ENCODE peak calls at places on chromosome 3, in eight cellular contexts. C is NCI-H1694, K is iPS DF 19.7, S is transverse colon, H is activated B cell treated with CpG ODN at 0.5 μM for 24 hours, B is body of pancreas, D is SJSA1, A is Daoy. M is an unnamed sample.

GRCh38 chr3:38755130-38755529 is 60.9 kb downstream of the SCN10A start:
- DNase-seq in D (no peak), S (no peak), A (no peak), B (no peak), H (no peak), K (no peak), C (no peak), M (no peak)

GRCh38 chr3:105812194-105812586 is 56.6 kb downstream of the CBLB start:
- DNase-seq in D (peak), K (no peak), A (no peak), H (no peak), C (no peak), S (no peak), B (no peak), M (no peak)

GRCh38 chr3:8579943-8580342 is 64.7 kb downstream of the SSUH2 start:
- DNase-seq in H (no peak), B (no peak), S (no peak), D (no peak), A (no peak), C (no peak), K (no peak), M (no peak)

GRCh38 chr3:186920301-186920700 is 10.0 kb upstream of the ST6GAL1 start:
- DNase-seq in A (peak), B (no peak), D (no peak), C (no peak), H (no peak), S (no peak), K (no peak), M (no peak)

GRCh38 chr3:132135628-132136333 is 101.0 kb upstream of the CPNE4 start:
- DNase-seq in C (no peak), D (peak), B (no peak), S (no peak), H (no peak), K (peak), A (peak), M (peak)

GRCh38 chr3:42501321-42501680 is 1.1 kb upstream of the VIPR1 start:
- DNase-seq in C (no peak), D (no peak), K (no peak), S (peak), H (no peak), A (no peak), B (no peak), M (no peak)

GRCh38 chr3:81416812-81417211 is 344.6 kb downstream of the GBE1 start:
- DNase-seq in S (no peak), D (no peak), A (no peak), B (no peak), H (no peak), K (no peak), C (no peak), M (no peak)

GRCh38 chr3:53229606-53230005 is 26.2 kb downstream of the TKT start:
- DNase-seq in A (no peak), K (no peak), C (no peak), B (no peak), S (no peak), D (no peak), H (no peak), M (no peak)

GRCh38 chr3:72144773-72145505 is 360.0 kb upstream of the PROK2 start:
- DNase-seq in D (no peak), B (no peak), S (no peak), H (no peak), A (no peak), K (no peak), C (no peak), M (no peak)

GRCh38 chr3:142888099-142888483 is 792 bp downstream of the PCOLCE2 start:
- DNase-seq in C (peak), B (peak), K (no peak), H (no peak), S (no peak), A (peak), D (no peak), M (peak)

GRCh38 chr3:25663324-25664065 is 1.2 kb downstream of the TOP2B start:
- DNase-seq in D (peak), A (peak), B (peak), K (no peak), H (no peak), S (peak), C (no peak), M (no peak)

GRCh38 chr3:9747267-9747666 is 2.5 kb upstream of the OGG1 start:
- DNase-seq in H (no peak), D (no peak), B (no peak), K (no peak), A (no peak), S (no peak), C (no peak), M (no peak)

GRCh38 chr3:72664576-72664975 is 183.7 kb downstream of the SHQ1 start:
- DNase-seq in B (no peak), S (no peak), A (no peak), C (no peak), D (no peak), H (no peak), K (no peak), M (no peak)

GRCh38 chr3:195100903-195101591 is 169.9 kb downstream of the XXYLT1 start:
- DNase-seq in A (peak), B (peak), C (peak), H (no peak), D (no peak), K (no peak), S (peak), M (no peak)

GRCh38 chr3:46400846-46401245 is 6.0 kb downstream of the CCR5AS start:
- DNase-seq in B (no peak), A (no peak), K (no peak), C (no peak), S (no peak), H (no peak), D (no peak), M (no peak)

GRCh38 chr3:135513106-135514063 is 452.1 kb upstream of the PPP2R3A start:
- DNase-seq in K (no peak), C (no peak), S (no peak), D (peak), H (no peak), B (no peak), A (peak), M (no peak)

GRCh38 chr3:34189133-34189532 is 390.7 kb downstream of the PDCD6IP start:
- DNase-seq in A (no peak), D (no peak), C (no peak), S (no peak), H (no peak), K (no peak), B (no peak), M (no peak)

GRCh38 chr3:99846472-99846871 is 28.8 kb downstream of the CMSS1 start:
- DNase-seq in B (no peak), S (no peak), K (no peak), H (no peak), D (no peak), A (peak), C (no peak), M (no peak)

GRCh38 chr3:53196575-53197407 is 35.8 kb downstream of the PRKCD start:
- DNase-seq in B (no peak), C (no peak), K (no peak), D (no peak), A (peak), H (no peak), S (peak), M (no peak)

GRCh38 chr3:156781310-156782230 is 44.6 kb upstream of the LEKR1 start:
- DNase-seq in B (no peak), K (no peak), A (peak), D (peak), H (no peak), S (no peak), C (no peak), M (no peak)

GRCh38 chr3:187832202-187832601 is 86.9 kb upstream of the BCL6 start:
- DNase-seq in H (no peak), A (no peak), B (no peak), S (no peak), D (no peak), C (no peak), K (no peak), M (no peak)

GRCh38 chr3:166125179-166125578 is 288.0 kb upstream of the BCHE start:
- DNase-seq in B (no peak), A (no peak), H (no peak), C (no peak), D (no peak), K (peak), S (no peak), M (no peak)

GRCh38 chr3:129114455-129114854 is 7.1 kb downstream of the RAB43 start:
- DNase-seq in K (no peak), A (no peak), B (no peak), C (no peak), S (no peak), H (no peak), D (no peak), M (no peak)

GRCh38 chr3:35929158-35929557 is 289.8 kb downstream of the ARPP21 start:
- DNase-seq in S (no peak), C (no peak), D (no peak), B (no peak), K (no peak), A (peak), H (no peak), M (no peak)

GRCh38 chr3:8962226-8962861 is 928 bp downstream of the RAD18 start:
- DNase-seq in S (no peak), C (no peak), H (no peak), K (no peak), A (no peak), B (no peak), D (peak), M (no peak)

GRCh38 chr3:71563827-71564226 is 19.7 kb downstream of the FOXP1 start:
- DNase-seq in K (no peak), H (no peak), B (peak), A (no peak), C (no peak), D (no peak), S (no peak), M (no peak)

GRCh38 chr3:171193693-171194092 is 167.2 kb upstream of the SLC2A2 start:
- DNase-seq in B (no peak), K (no peak), D (no peak), C (no peak), H (no peak), S (no peak), A (no peak), M (no peak)

GRCh38 chr3:123289336-123290106 is 87.8 kb downstream of the SEC22A start:
- DNase-seq in H (no peak), B (no peak), S (no peak), C (no peak), D (no peak), K (no peak), A (no peak), M (no peak)

GRCh38 chr3:9855594-9855993 is 11.8 kb upstream of the RPUSD3 start:
- DNase-seq in C (no peak), D (no peak), B (no peak), A (no peak), K (no peak), S (no peak), H (no peak), M (no peak)

GRCh38 chr3:143998266-143998665 is 26.6 kb downstream of the DIPK2A start:
- DNase-seq in S (peak), K (no peak), H (no peak), D (peak), B (no peak), C (no peak), A (peak), M (peak)

GRCh38 chr3:177057768-177058167 is 139.5 kb downstream of the TBL1XR1 start:
- DNase-seq in K (no peak), D (no peak), B (no peak), A (no peak), C (no peak), H (no peak), S (no peak), M (no peak)

GRCh38 chr3:72919520-72919919 is 31.7 kb downstream of the GXYLT2 start:
- DNase-seq in B (no peak), K (no peak), H (no peak), A (no peak), C (no peak), D (no peak), S (no peak), M (no peak)

GRCh38 chr3:131326307-131326706 is 55.3 kb upstream of the NUDT16 start:
- DNase-seq in A (peak), H (no peak), K (no peak), B (no peak), C (no peak), S (no peak), D (no peak), M (no peak)

GRCh38 chr3:189995129-189995528 is 125.6 kb downstream of the P3H2 start:
- DNase-seq in D (no peak), H (no peak), S (no peak), C (no peak), K (no peak), A (peak), B (no peak), M (no peak)

GRCh38 chr3:21989643-21990042 is 238.6 kb upstream of the ZNF385D start:
- DNase-seq in H (no peak), C (no peak), K (no peak), B (no peak), A (no peak), D (no peak), S (no peak), M (no peak)

GRCh38 chr3:13880811-13881156 is 913 bp upstream of the WNT7A start:
- DNase-seq in A (no peak), C (no peak), H (no peak), B (no peak), S (no peak), D (no peak), K (no peak), M (no peak)

GRCh38 chr3:169886671-169887070 is 16.9 kb upstream of the LRRC31 start:
- DNase-seq in K (no peak), A (no peak), C (no peak), S (no peak), H (no peak), D (no peak), B (peak), M (no peak)

GRCh38 chr3:143757691-143758090 is 90.6 kb downstream of the SLC9A9 start:
- DNase-seq in A (no peak), K (no peak), D (no peak), H (no peak), B (no peak), S (no peak), C (no peak), M (no peak)

M was measured in HTR-8/SVneo.